ENCODE peak calls at places on chromosomes 11 and 22, in seven cellular contexts. G is right cardiac atrium, R is lung, S is substantia nigra, Z is HCT116, C is body of pancreas, Y is PC-9. D is an unnamed sample.

GRCh38 chr11:131511794-131512193 is 141.4 kb downstream of the NTM start:
- DNase-seq in G (peak), R (no peak), S (no peak), Z (no peak), C (peak), Y (peak), D (no peak)

GRCh38 chr11:67369801-67370284 is 3.6 kb downstream of the CLCF1 start:
- DNase-seq in G (no peak), R (no peak), S (no peak), Z (no peak), C (no peak), Y (no peak), D (no peak)

GRCh38 chr22:17085277-17086091 is 684 bp downstream of the IL17RA start:
- DNase-seq in G (peak), R (no peak), S (no peak), Z (no peak), C (peak), Y (no peak), D (no peak)

GRCh38 chr11:57031541-57031940 is 42.8 kb downstream of the OR5AK2 start:
- DNase-seq in G (no peak), R (no peak), S (no peak), Z (no peak), C (no peak), Y (no peak), D (no peak)

GRCh38 chr11:46047520-46047919 is 73.7 kb downstream of the PHF21A start:
- DNase-seq in G (no peak), R (no peak), S (no peak), Z (no peak), C (no peak), Y (no peak), D (no peak)

GRCh38 chr11:33638608-33639007 is 62.0 kb downstream of the C11orf91 start:
- DNase-seq in G (no peak), R (no peak), S (no peak), Z (no peak), C (no peak), Y (no peak), D (no peak)

GRCh38 chr11:59173964-59174663 is 2.2 kb downstream of the DTX4 start:
- DNase-seq in G (no peak), R (peak), S (no peak), Z (no peak), C (peak), Y (peak), D (peak)

GRCh38 chr11:29159552-29160465 is 857.0 kb downstream of the KCNA4 start:
- DNase-seq in G (peak), R (peak), S (no peak), Z (peak), C (peak), Y (peak), D (no peak)

GRCh38 chr11:122199661-122200060 is 83.6 kb upstream of the BLID start:
- DNase-seq in G (no peak), R (no peak), S (no peak), Z (no peak), C (no peak), Y (no peak), D (no peak)

GRCh38 chr22:47048123-47049077 is 285.9 kb downstream of the TBC1D22A start:
- DNase-seq in G (no peak), R (no peak), S (no peak), Z (no peak), C (no peak), Y (no peak), D (no peak)

GRCh38 chr22:46748948-46749681 is 11.1 kb upstream of the CERK start:
- DNase-seq in G (peak), R (no peak), S (no peak), Z (no peak), C (no peak), Y (peak), D (no peak)

GRCh38 chr11:125429174-125429707 is 66.8 kb downstream of the FEZ1 start:
- DNase-seq in G (peak), R (no peak), S (no peak), Z (peak), C (peak), Y (peak), D (no peak)

GRCh38 chr22:35777335-35777975 is 59.8 kb downstream of the APOL5 start:
- DNase-seq in G (no peak), R (no peak), S (no peak), Z (no peak), C (no peak), Y (no peak), D (peak)

GRCh38 chr11:118933486-118933885 is 7.8 kb upstream of the BCL9L start:
- DNase-seq in G (peak), R (no peak), S (no peak), Z (no peak), C (peak), Y (no peak), D (no peak)

GRCh38 chr11:1222491-1223345 is at the start of gene MUC5B:
- DNase-seq in G (peak), R (no peak), S (no peak), Z (no peak), C (peak), Y (peak), D (no peak)

GRCh38 chr11:130523609-130524008 is 75.2 kb downstream of the ADAMTS15 start:
- DNase-seq in G (peak), R (peak), S (no peak), Z (no peak), C (no peak), Y (no peak), D (no peak)

GRCh38 chr22:48705917-48706605 is 1121.6 kb downstream of the BRD1 start:
- DNase-seq in G (no peak), R (no peak), S (no peak), Z (no peak), C (no peak), Y (no peak), D (no peak)

GRCh38 chr11:57904369-57904768 is 119.3 kb upstream of the OR9Q1 start:
- DNase-seq in G (no peak), R (no peak), S (no peak), Z (no peak), C (no peak), Y (no peak), D (no peak)

GRCh38 chr11:25211635-25212251 is 714.9 kb downstream of the LUZP2 start:
- DNase-seq in G (no peak), R (no peak), S (no peak), Z (no peak), C (no peak), Y (peak), D (peak)

GRCh38 chr11:117827521-117828511 is 3.3 kb upstream of the FXYD2 start:
- DNase-seq in G (no peak), R (no peak), S (no peak), Z (no peak), C (peak), Y (no peak), D (no peak)

GRCh38 chr11:117826832-117827231 is 2.3 kb upstream of the FXYD2 start:
- DNase-seq in G (no peak), R (no peak), S (no peak), Z (no peak), C (peak), Y (no peak), D (no peak)

GRCh38 chr11:117830072-117830471 is 5.5 kb upstream of the FXYD2 start:
- DNase-seq in G (no peak), R (no peak), S (no peak), Z (no peak), C (no peak), Y (no peak), D (no peak)

GRCh38 chr11:117829369-117829725 is 4.8 kb upstream of the FXYD2 start:
- DNase-seq in G (no peak), R (no peak), S (no peak), Z (no peak), C (no peak), Y (no peak), D (no peak)

DNA sequence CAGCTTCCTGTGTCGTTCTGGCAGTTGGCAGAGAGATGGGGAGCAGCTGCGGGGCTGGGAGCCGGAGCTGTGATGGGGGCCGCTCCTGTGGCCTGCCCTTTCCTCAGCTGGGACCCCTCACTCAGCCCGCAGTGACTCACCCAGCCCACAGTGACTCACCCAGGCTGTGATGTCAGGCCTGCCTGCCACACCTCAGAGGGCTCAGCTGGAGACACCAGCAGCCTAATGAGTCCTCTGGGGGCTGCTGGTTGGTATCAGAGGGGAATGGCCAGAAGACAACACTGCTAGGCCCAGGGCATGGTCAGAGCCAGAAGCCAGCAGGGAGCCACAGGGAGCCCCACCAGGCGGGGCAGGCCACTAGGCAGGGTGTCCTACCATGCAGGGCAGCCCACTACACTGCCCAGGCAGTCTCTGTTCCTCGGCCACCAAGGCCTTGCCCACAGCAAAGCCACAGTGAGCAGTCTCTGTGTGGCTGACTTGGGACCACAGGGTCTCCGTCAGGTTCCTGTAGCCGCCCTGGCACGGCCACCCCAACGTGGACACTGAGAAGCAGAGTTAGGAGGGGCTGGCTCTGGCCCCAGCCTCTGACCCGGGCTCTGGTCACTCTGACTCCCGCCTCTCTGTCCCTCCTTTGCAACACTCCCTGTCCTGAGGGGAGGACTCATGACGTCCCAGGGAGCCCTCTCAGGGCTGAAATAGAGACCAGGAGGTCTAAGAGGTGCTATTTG is 4.3 kb upstream of the FXYD2 start:
- DNase-seq in G (no peak), R (no peak), S (no peak), Z (no peak), C (peak), Y (peak), D (no peak)
- H3K27ac ChIP-seq in G (no peak), R (peak), S (no peak), Z (no peak), C (peak), Y (no peak), D (no peak)

GRCh38 chr11:100923555-100923954 is 206.1 kb downstream of the PGR start:
- DNase-seq in G (no peak), R (no peak), S (no peak), Z (no peak), C (no peak), Y (no peak), D (no peak)
- H3K27ac ChIP-seq in G (no peak), R (no peak), S (no peak), Z (no peak), C (no peak), Y (no peak), D (no peak)

GRCh38 chr11:61625525-61625924 is 44.6 kb upstream of the SYT7 start:
- DNase-seq in G (no peak), R (no peak), S (no peak), Z (no peak), C (no peak), Y (no peak), D (no peak)
- H3K27ac ChIP-seq in G (no peak), R (no peak), S (no peak), Z (no peak), C (no peak), Y (no peak), D (no peak)

GRCh38 chr22:19330865-19331418 is 39.4 kb upstream of the CLTCL1 start:
- DNase-seq in G (no peak), R (no peak), S (no peak), Z (no peak), C (no peak), Y (no peak), D (no peak)

GRCh38 chr22:19329454-19329853 is 37.9 kb upstream of the CLTCL1 start:
- DNase-seq in G (no peak), R (peak), S (no peak), Z (no peak), C (no peak), Y (no peak), D (no peak)

GRCh38 chr22:19321757-19322156 is 30.2 kb upstream of the CLTCL1 start:
- DNase-seq in G (no peak), R (no peak), S (no peak), Z (no peak), C (no peak), Y (no peak), D (no peak)

DNA sequence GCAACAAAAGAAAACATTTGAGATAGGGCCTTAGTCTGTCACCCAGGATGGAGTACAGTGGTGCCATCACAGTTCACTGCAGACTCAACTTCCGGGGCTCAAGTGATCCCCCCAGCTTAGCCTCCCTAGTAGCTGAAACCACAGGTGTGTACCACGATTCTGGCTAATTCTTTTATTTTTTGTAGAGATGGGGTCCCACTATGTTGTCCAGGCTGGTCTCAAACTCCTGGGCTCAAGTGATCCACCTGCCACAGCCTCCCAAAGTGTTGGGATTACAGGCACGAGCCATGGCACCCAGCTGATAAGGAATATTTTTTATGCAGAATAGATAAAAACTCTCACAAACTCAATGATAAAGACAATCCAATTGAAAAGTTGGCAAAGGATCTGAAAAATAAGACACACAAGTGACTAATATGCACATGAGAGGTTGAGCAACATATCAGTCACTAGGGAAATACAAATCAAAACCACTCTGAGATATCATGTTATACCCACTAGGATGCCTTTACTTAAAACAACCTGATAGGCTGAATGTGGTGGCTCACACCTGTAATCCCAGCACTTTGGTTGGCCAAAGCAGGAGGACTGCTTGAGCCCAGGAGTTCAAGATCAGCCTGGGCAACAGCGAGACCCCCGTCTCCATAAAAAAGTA is 33.9 kb upstream of the CLTCL1 start:
- DNase-seq in G (no peak), R (no peak), S (no peak), Z (no peak), C (no peak), Y (no peak), D (peak)
- H3K27ac ChIP-seq in G (no peak), R (no peak), S (no peak), Z (no peak), C (no peak), Y (no peak), D (no peak)

GRCh38 chr22:22848364-22848866 is 39.2 kb upstream of the IGLL5 start:
- DNase-seq in G (peak), R (peak), S (no peak), Z (peak), C (peak), Y (peak), D (peak)
- H3K27ac ChIP-seq in G (no peak), R (no peak), S (no peak), Z (no peak), C (no peak), Y (no peak), D (no peak)

GRCh38 chr22:22246706-22247105 is 2.1 kb downstream of the VPREB1 start:
- DNase-seq in G (no peak), R (no peak), S (no peak), Z (no peak), C (no peak), Y (no peak), D (no peak)
- H3K27ac ChIP-seq in G (no peak), R (no peak), S (no peak), Z (no peak), C (no peak), Y (no peak), D (no peak)